ENCODE peak calls at places on chromosome 1, in four cellular contexts. One of them, this sample, is unnamed.

GRCh38 chr1:26582836-26583460 is 53.4 kb downstream of the RPS6KA1 start:
- DNase-seq in A549: no peak
- DNase-seq in K562: no peak
- DNase-seq in HCT116: no peak
- DNase-seq in this sample: no peak

GRCh38 chr1:232613752-232614381 is 16.1 kb downstream of the SIPA1L2 start:
- DNase-seq in A549: no peak
- DNase-seq in K562: no peak
- DNase-seq in HCT116: peak
- DNase-seq in this sample: no peak

GRCh38 chr1:201693019-201693372 is 136.0 kb upstream of the IPO9 start:
- DNase-seq in A549: no peak
- DNase-seq in K562: no peak
- DNase-seq in HCT116: no peak
- DNase-seq in this sample: no peak

GRCh38 chr1:15352122-15352957 is 57.3 kb upstream of the EFHD2 start:
- DNase-seq in A549: peak
- DNase-seq in K562: peak
- DNase-seq in HCT116: peak
- DNase-seq in this sample: peak

GRCh38 chr1:28374297-28374696 is 4.8 kb downstream of the PHACTR4 start:
- DNase-seq in A549: no peak
- DNase-seq in K562: no peak
- DNase-seq in HCT116: no peak
- DNase-seq in this sample: no peak

GRCh38 chr1:211944733-211945500 is 90.4 kb downstream of the INTS7 start:
- DNase-seq in A549: peak
- DNase-seq in K562: no peak
- DNase-seq in HCT116: no peak
- DNase-seq in this sample: no peak

GRCh38 chr1:158972841-158973240 is 36.9 kb upstream of the IFI16 start:
- DNase-seq in A549: no peak
- DNase-seq in K562: peak
- DNase-seq in HCT116: no peak
- DNase-seq in this sample: no peak

GRCh38 chr1:209643295-209644020 is 8.8 kb downstream of the LAMB3 start:
- DNase-seq in A549: no peak
- DNase-seq in K562: no peak
- DNase-seq in HCT116: no peak
- DNase-seq in this sample: no peak

GRCh38 chr1:198947456-198947855 is 308.6 kb downstream of the PTPRC start:
- DNase-seq in A549: no peak
- DNase-seq in K562: no peak
- DNase-seq in HCT116: no peak
- DNase-seq in this sample: no peak

GRCh38 chr1:40317394-40318074 is 448 bp upstream of the COL9A2 start:
- DNase-seq in A549: no peak
- DNase-seq in K562: peak
- DNase-seq in HCT116: no peak
- DNase-seq in this sample: no peak

GRCh38 chr1:210653771-210654170 is 325.1 kb downstream of the HHAT start:
- DNase-seq in A549: no peak
- DNase-seq in K562: no peak
- DNase-seq in HCT116: peak
- DNase-seq in this sample: no peak

GRCh38 chr1:161506336-161507223 is 1.3 kb downstream of the FCGR2A start:
- DNase-seq in A549: no peak
- DNase-seq in K562: peak
- DNase-seq in HCT116: no peak
- DNase-seq in this sample: no peak

DNA sequence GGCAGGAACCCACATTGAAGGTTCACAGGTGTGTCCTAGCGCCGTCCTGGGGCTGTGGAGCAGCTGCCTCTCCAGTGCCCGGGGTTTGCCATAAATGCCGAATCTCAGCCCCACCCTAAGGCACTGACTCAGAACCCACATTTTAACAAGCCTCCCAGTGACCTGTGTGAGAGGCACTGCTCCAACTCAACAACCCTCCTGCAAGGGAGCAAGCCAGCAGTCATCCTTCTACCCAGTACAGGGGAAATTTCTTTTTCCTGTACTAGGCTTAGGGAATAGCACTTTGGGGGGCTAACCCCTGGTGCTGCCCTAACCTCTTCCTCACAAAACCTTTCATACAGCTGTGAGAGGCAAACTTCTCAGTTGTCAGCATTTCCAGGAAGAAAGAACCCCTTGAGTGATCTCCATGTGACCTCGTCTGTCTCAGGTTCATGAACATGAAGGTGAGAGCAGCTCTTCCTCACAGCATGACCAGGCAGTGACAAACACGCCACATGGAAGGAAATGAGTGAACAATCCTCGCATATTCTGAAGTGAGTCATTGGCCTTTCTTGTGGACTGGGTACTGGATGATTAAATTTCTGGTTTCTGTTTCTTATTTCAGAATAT is 11.4 kb upstream of the BCAR3 start:
- DNase-seq in A549: peak
- DNase-seq in K562: no peak
- DNase-seq in HCT116: peak
- DNase-seq in this sample: peak
- TF ChIP-seq REST in A549: no peak
- TF ChIP-seq REST in K562: no peak
- TF ChIP-seq REST in HCT116: no peak
- TF ChIP-seq REST in this sample: no peak

DNA sequence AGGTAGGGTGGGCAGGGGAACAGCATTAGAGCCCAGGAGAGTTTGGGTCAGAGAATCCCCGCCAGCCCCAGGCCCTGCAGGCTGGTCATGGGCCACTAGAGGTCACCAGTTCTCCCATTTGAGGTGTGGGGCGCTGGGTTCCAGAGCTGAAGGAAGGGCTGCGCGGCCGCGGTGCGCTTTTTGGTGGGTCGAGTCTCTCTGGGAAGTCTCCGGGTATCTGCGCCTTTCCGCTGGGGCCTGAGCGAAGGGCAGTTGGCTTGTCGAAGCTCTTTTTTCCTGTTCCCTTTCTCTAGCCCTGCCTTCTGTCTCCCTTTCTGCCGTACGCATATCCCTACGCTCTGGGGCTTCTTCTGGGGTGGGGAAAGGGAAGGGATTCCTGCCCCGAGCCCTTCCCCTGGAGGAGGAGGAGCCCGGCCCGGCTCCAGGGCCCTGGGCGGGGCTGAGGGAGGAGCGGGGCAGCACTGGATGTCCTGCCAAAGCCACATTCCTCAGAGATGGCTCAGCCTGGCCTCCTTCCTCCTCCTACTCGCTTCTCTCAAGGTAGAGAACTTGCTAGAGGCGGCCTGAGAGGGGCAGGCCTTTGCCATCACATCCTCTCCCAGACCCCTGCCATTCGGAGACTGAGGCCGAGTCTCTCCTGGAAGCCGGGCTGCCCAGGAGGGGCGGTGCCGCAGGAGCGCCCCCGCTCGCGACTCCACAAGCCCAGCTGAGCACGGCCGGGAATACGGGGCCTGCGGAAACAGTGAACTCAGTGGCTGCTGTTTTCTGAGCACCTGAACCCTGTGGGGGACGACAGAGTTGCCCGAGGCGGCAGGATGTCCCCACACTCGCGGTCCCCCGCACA is 12.0 kb downstream of the ADAMTSL4 start:
- DNase-seq in A549: peak
- DNase-seq in K562: peak
- DNase-seq in HCT116: peak
- DNase-seq in this sample: no peak
- TF ChIP-seq REST in A549: no peak
- TF ChIP-seq REST in K562: no peak
- TF ChIP-seq REST in HCT116: no peak
- TF ChIP-seq REST in this sample: no peak

DNA sequence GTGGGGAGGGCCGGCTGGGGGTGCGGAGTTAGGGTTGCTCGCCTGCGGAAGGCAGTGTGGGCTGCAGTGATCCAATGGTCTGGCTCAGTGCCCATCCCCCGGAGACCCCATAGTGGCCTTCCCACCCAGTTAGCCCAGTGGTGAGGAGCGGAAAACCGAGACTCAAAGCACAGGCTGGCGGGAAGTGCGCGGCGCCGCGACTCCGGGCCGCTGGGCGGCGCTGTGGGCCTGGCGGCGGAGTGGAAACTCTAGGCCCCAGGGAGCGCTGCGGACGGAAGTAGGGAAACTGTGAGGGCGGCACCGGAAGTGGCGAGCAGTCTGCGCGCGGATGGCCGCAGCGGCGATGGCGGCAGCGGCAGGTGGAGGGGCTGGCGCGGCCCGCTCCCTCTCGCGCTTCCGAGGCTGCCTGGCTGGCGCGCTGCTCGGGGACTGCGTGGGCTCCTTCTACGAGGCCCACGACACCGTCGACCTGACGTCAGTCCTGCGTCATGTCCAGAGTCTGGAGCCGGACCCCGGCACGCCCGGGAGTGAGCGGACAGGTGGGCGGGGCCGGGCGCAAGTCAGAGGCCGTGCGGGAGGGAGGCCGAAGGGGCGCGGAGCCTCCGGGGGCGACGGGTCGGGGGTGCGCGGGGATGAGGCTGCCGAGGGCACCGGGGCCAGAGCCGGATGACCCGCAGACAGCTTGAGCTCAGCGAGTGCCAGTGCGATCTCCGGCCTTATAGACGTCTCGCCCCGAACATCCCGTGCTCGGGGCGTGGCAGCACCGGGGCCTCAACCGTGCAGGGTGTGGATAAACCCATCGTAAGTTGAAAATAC is at the start of gene ADPRS:
- DNase-seq in A549: peak
- DNase-seq in K562: peak
- DNase-seq in HCT116: peak
- DNase-seq in this sample: peak
- TF ChIP-seq REST in A549: no peak
- TF ChIP-seq REST in K562: peak
- TF ChIP-seq REST in HCT116: no peak
- TF ChIP-seq REST in this sample: peak

DNA sequence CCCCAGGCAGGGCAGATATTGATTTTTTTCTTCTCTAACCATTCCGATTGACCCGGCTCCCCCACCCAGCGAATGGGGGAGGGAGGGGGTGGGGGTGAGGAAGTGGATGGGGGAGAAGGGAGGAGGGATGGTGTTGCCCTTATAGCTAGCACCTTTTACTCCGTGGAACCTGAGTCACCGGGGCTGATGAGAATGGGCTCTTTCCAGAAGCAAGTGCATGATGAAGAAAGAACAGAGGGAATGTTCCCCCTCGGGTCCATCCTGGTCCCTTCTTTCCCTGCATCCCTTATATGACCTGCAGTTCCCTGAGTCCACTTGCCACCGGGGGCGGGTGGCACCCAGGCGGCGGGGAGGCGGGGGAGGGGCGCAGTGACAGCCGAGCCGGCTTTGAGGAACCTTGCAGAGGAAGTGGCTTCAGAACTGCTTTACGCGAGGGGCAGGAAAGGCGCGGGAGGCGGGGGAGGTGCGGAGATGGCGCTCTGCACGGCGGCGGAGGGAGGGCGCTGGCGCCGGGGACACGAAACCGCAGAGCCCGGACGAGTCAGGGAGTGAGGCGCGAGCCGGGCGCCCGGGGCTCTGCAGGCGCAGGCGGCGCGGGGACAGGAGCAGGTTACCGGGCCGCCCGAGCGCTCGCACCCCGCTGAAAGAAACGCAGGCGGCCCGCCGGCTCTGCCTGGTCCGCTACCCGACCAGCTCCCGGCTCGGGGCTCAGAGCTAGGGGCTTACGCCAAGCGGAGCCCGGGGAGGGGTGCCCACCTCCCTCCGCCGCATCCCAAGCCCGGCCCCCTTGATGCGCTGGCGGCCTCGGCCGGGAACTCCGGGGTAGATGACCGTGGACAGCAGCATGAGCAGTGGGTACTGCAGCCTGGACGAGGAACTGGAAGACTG is 49.7 kb downstream of the RASSF5 start:
- DNase-seq in A549: peak
- DNase-seq in K562: peak
- DNase-seq in HCT116: no peak
- DNase-seq in this sample: no peak
- TF ChIP-seq REST in A549: no peak
- TF ChIP-seq REST in K562: peak
- TF ChIP-seq REST in HCT116: no peak
- TF ChIP-seq REST in this sample: no peak

DNA sequence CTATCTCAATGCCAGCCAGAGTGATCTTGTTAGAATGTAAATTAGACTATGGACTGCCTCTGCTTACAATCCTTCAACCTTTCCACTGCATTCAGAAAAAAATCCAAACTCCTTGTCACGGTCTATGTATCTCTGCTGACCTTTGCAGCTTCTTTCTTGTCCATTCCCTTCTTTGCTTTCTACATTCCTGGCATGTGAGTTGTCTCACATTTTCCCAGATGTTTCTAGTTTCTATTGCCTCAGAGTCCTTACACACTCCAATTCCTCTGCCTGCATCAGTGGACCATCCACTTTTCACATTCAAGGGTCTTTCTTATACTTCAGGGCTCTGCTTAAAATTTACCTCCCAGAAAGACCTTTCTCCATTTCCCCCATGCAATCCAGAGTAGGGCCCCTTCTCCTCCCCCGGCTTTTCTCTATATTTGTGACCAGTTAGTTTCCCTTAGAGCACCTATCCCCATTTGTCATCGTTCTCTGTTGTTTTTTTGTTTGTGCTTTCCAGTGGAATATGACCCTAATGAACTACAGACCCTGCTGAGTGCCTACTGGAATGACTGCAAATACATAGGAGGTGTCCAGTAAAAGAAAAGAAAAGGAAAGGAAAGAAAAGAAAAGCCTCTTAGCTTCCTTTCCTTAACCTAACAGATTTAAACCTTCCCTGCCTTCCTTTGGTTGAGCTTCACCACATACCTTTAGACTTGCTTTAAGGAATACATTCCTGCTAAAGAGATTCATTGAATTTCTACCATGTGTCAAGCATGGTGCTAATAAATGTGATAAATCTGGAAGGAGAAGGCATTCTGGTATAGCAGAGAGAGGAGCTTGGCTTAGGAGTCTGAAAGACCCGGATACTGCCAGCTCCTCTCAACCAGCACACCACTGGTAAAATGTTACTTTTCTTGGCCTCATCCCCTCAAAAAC is 102.0 kb downstream of the DIRAS3 start:
- DNase-seq in A549: no peak
- DNase-seq in K562: no peak
- DNase-seq in HCT116: no peak
- DNase-seq in this sample: no peak
- TF ChIP-seq REST in A549: no peak
- TF ChIP-seq REST in K562: no peak
- TF ChIP-seq REST in HCT116: no peak
- TF ChIP-seq REST in this sample: no peak